ENCODE peak calls at places on chromosomes 3 and 15, in eight cellular contexts. K is GM23338, Q is MM.1S, J is endothelial cell, X is left lung, G is SK-N-SH, S is IMR-90, U is HFF-Myc. D is an unnamed sample.

GRCh38 chr15:92812271-92812670 is 87.9 kb upstream of the CHD2 start:
- DNase-seq in K (no peak), Q (no peak), J (no peak), X (peak; percentile 30), G (no peak), S (no peak), U (no peak), D (no peak)

GRCh38 chr15:40471778-40472130 is 970 bp downstream of the CHST14 start:
- DNase-seq in K (peak; percentile 86), Q (peak; percentile 19), J (no peak), X (no peak), G (no peak), S (peak; percentile 10), U (no peak), D (no peak)

GRCh38 chr15:63968700-63969099 is 77.6 kb downstream of the DAPK2 start:
- DNase-seq in K (no peak), Q (no peak), J (no peak), X (no peak), G (no peak), S (no peak), U (no peak), D (no peak)

GRCh38 chr3:172601066-172601832 is 78.0 kb upstream of the TNFSF10 start:
- DNase-seq in K (no peak), Q (no peak), J (no peak), X (no peak), G (no peak), S (no peak), U (no peak), D (no peak)

GRCh38 chr15:85149460-85150129 is 167.9 kb downstream of the PDE8A start:
- DNase-seq in K (no peak), Q (no peak), J (no peak), X (no peak), G (no peak), S (no peak), U (no peak), D (no peak)

GRCh38 chr3:46624533-46624932 is 12.2 kb downstream of the FAM240A start:
- DNase-seq in K (no peak), Q (no peak), J (no peak), X (no peak), G (no peak), S (no peak), U (no peak), D (no peak)

GRCh38 chr3:72972706-72973030 is 23.9 kb upstream of the PPP4R2 start:
- DNase-seq in K (no peak), Q (no peak), J (no peak), X (no peak), G (no peak), S (no peak), U (no peak), D (no peak)

GRCh38 chr3:126895178-126896066 is 87.5 kb upstream of the PLXNA1 start:
- DNase-seq in K (no peak), Q (no peak), J (no peak), X (no peak), G (no peak), S (peak; percentile 11), U (no peak), D (peak; percentile 37)

GRCh38 chr3:131835906-131836305 is 198.9 kb downstream of the CPNE4 start:
- DNase-seq in K (no peak), Q (no peak), J (no peak), X (no peak), G (no peak), S (no peak), U (no peak), D (no peak)

GRCh38 chr3:159616234-159616825 is 372.3 kb upstream of the IL12A start:
- DNase-seq in K (peak; percentile 61), Q (no peak), J (peak; percentile 55), X (no peak), G (no peak), S (peak; percentile 68), U (no peak), D (peak; percentile 27)

GRCh38 chr3:29141912-29142262 is 139.0 kb upstream of the RBMS3 start:
- DNase-seq in K (no peak), Q (no peak), J (no peak), X (no peak), G (no peak), S (no peak), U (no peak), D (no peak)

GRCh38 chr3:58874795-58875194 is 175.0 kb downstream of the CFAP20DC start:
- DNase-seq in K (no peak), Q (no peak), J (no peak), X (no peak), G (no peak), S (peak; percentile 62), U (peak; percentile 53), D (no peak)

GRCh38 chr15:25060472-25060803 is 105.7 kb downstream of the SNRPN start:
- DNase-seq in K (no peak), Q (no peak), J (no peak), X (no peak), G (no peak), S (no peak), U (no peak), D (no peak)

GRCh38 chr15:51365417-51365816 is 24.0 kb downstream of the GLDN start:
- DNase-seq in K (no peak), Q (no peak), J (no peak), X (no peak), G (no peak), S (no peak), U (no peak), D (no peak)

GRCh38 chr15:68431792-68432401 is at the start of gene ITGA11:
- DNase-seq in K (peak; percentile 90), Q (peak; percentile 42), J (peak; percentile 68), X (peak; percentile 58), G (peak; percentile 91), S (peak; percentile 34), U (no peak), D (peak; percentile 83)

GRCh38 chr15:88843334-88843733 is 40.1 kb downstream of the ACAN start:
- DNase-seq in K (no peak), Q (no peak), J (no peak), X (no peak), G (no peak), S (no peak), U (no peak), D (no peak)

GRCh38 chr3:156691920-156692319 is 17.5 kb downstream of the TIPARP start:
- DNase-seq in K (no peak), Q (no peak), J (no peak), X (no peak), G (no peak), S (peak; percentile 89), U (peak; percentile 55), D (no peak)

DNA sequence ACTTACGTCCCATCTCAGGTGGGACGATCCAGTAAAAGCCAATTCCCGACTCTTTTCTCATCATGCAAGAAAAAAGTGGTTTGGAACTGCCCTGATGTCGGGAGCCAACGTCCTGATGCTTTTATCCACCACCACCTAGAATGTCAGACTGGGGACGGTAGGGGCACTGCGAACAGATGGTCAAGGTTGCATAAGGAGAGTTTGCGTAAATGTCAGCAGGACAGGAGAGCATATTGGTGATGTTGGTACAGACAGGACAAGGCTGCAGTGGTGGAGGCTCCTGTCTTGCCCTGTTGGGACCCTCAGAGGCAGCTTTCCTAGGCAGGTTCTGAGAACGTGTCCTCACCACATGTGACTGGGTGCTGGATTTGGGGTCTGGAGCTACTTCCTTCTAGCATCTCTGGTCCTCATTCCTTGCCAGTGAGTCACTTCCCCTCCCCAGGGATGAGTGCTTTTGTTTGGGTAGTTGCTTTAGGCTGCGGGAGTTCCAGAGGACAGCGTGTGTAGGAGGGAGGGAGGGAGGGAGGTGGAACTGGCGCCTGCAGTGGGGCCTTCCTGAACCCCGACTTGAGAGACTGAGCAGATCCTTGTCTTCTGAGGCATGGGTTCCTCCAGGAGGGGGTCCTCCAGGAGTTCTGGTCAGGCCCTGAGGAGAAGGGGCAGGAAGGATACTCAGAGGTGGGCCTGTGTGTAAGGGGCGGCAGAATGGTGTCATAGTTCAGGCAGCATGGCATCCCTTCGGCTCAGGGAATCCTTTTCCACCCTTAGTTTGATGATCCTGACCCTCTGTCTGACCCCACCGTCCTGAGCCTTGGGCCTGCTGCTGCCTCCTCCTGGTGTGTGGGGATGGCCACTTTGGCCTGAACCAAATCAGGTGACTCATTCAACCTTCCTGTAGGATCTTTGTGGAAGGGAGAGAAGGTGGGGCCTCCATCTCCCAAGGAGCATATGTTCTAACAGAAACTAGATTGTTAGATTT is 21.2 kb downstream of the THSD4 start:
- DNase-seq in K (peak; percentile 37), Q (no peak), J (no peak), X (no peak), G (no peak), S (peak; percentile 90), U (peak; percentile 97), D (no peak)
- TF ChIP-seq CTCF in K (peak; percentile 5), Q (no peak), J (no peak), X (no peak), G (peak; percentile 54), S (peak; percentile 26), U (peak; percentile 44), D (no peak)

GRCh38 chr15:95888762-95889161 is 441.7 kb upstream of the NR2F2 start:
- DNase-seq in K (no peak), Q (no peak), J (no peak), X (no peak), G (no peak), S (no peak), U (no peak), D (no peak)
- TF ChIP-seq CTCF in K (no peak), Q (no peak), J (no peak), X (no peak), G (no peak), S (no peak), U (no peak), D (no peak)

DNA sequence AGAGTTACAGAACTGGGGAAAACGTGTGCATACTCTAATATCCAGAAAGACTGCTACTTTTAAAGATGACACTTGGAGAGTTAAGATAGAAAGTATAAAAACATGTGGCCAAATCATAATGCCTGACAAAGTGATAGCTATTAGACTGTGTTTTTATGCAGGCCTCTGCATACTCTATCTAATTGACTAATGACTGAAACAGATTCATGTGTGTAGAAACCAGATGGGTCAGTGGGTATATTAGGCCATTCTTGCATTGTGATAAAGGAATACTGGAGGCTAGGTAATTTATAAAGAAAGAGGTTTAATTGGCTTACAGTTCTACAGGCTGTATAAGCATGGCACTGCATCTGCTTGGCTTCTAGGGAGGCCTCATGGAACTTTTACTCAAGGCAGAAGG is 71.5 kb downstream of the PPM1L start:
- DNase-seq in K (no peak), Q (no peak), J (no peak), X (no peak), G (peak; percentile 10), S (no peak), U (no peak), D (no peak)
- TF ChIP-seq CTCF in K (no peak), Q (no peak), J (no peak), X (no peak), G (no peak), S (no peak), U (no peak), D (no peak)

GRCh38 chr3:12948371-12948770 is 107.0 kb upstream of the RPL32 start:
- DNase-seq in K (no peak), Q (no peak), J (no peak), X (no peak), G (no peak), S (peak; percentile 34), U (no peak), D (no peak)

GRCh38 chr3:12946134-12946533 is 104.8 kb upstream of the RPL32 start:
- DNase-seq in K (no peak), Q (no peak), J (no peak), X (no peak), G (no peak), S (no peak), U (no peak), D (no peak)

GRCh38 chr3:12946661-12947316 is 105.4 kb upstream of the RPL32 start:
- DNase-seq in K (no peak), Q (no peak), J (no peak), X (no peak), G (no peak), S (no peak), U (no peak), D (no peak)

GRCh38 chr3:12948891-12949711 is 107.7 kb upstream of the RPL32 start:
- DNase-seq in K (no peak), Q (no peak), J (no peak), X (no peak), G (no peak), S (peak; percentile 48), U (no peak), D (peak; percentile 33)

GRCh38 chr3:12947504-12948369 is 106.4 kb upstream of the RPL32 start:
- DNase-seq in K (peak; percentile 51), Q (no peak), J (no peak), X (peak; percentile 56), G (no peak), S (peak; percentile 68), U (no peak), D (no peak)
- TF ChIP-seq CTCF in K (no peak), Q (no peak), J (no peak), X (no peak), G (peak; percentile 18), S (peak; percentile 11), U (peak; percentile 26), D (no peak)

D was measured in BE2C.